ENCODE peak calls at places on chromosomes 5 and 9, in five cellular contexts. Q is H1, U is A549, P is K562, W is HepG2. E is an unnamed sample.

GRCh38 chr9:16449331-16449730 is 421.1 kb downstream of the BNC2 start:
- DNase-seq in Q (no peak), U (no peak), P (no peak), W (no peak), E (no peak)

GRCh38 chr9:26324787-26325186 is 567.8 kb downstream of the CAAP1 start:
- DNase-seq in Q (no peak), U (no peak), P (no peak), W (no peak), E (peak; percentile 62)

GRCh38 chr9:108787664-108788048 is 68.1 kb downstream of the ACTL7B start:
- DNase-seq in Q (no peak), U (no peak), P (no peak), W (no peak), E (no peak)

GRCh38 chr5:127430627-127431026 is 86.8 kb upstream of the PRRC1 start:
- DNase-seq in Q (no peak), U (no peak), P (no peak), W (no peak), E (no peak)

GRCh38 chr5:55918097-55919035 is 67.2 kb downstream of the IL31RA start:
- DNase-seq in Q (no peak), U (no peak), P (peak; percentile 25), W (no peak), E (no peak)

GRCh38 chr5:1552469-1553255 is 28.9 kb upstream of the LPCAT1 start:
- DNase-seq in Q (no peak), U (no peak), P (no peak), W (peak; percentile 48), E (no peak)

GRCh38 chr9:107484117-107484723 is 5.3 kb downstream of the KLF4 start:
- DNase-seq in Q (no peak), U (peak; percentile 51), P (peak; percentile 56), W (peak; percentile 68), E (peak; percentile 81)

GRCh38 chr9:82680179-82680935 is 382.6 kb downstream of the RASEF start:
- DNase-seq in Q (no peak), U (no peak), P (no peak), W (no peak), E (no peak)

GRCh38 chr9:115808695-115809094 is 344.9 kb upstream of the PAPPA start:
- DNase-seq in Q (no peak), U (no peak), P (no peak), W (no peak), E (peak; percentile 88)

GRCh38 chr9:82893549-82893948 is 169.4 kb downstream of the RASEF start:
- DNase-seq in Q (no peak), U (no peak), P (no peak), W (no peak), E (no peak)

GRCh38 chr5:178434851-178435250 is 155.3 kb downstream of the COL23A1 start:
- DNase-seq in Q (no peak), U (no peak), P (no peak), W (no peak), E (no peak)

GRCh38 chr5:418681-419121 is 24.3 kb upstream of the EXOC3 start:
- DNase-seq in Q (no peak), U (no peak), P (no peak), W (no peak), E (peak; percentile 61)

GRCh38 chr5:177233206-177233605 is 70.3 kb downstream of the RAB24 start:
- DNase-seq in Q (no peak), U (no peak), P (no peak), W (no peak), E (no peak)

GRCh38 chr5:43973318-43973717 is 370.3 kb downstream of the NNT start:
- DNase-seq in Q (no peak), U (no peak), P (no peak), W (peak; percentile 61), E (peak; percentile 1)

GRCh38 chr9:37788328-37788727 is 3.5 kb upstream of the EXOSC3 start:
- DNase-seq in Q (no peak), U (no peak), P (no peak), W (no peak), E (no peak)

GRCh38 chr9:37923121-37923795 is 19.3 kb upstream of the SLC25A51 start:
- DNase-seq in Q (no peak), U (no peak), P (peak; percentile 53), W (no peak), E (no peak)

GRCh38 chr9:108953983-108954574 is 19.9 kb downstream of the ABITRAM start:
- DNase-seq in Q (no peak), U (peak; percentile 43), P (peak; percentile 47), W (peak; percentile 61), E (peak; percentile 71)

GRCh38 chr9:108322326-108323098 is 533.3 kb downstream of the ACTL7B start:
- DNase-seq in Q (no peak), U (no peak), P (no peak), W (no peak), E (no peak)

GRCh38 chr9:124621371-124622328 is 114.5 kb upstream of the NR5A1 start:
- DNase-seq in Q (no peak), U (no peak), P (no peak), W (no peak), E (peak; percentile 37)

GRCh38 chr9:133246507-133247390 is 28.3 kb downstream of the ABO start:
- DNase-seq in Q (no peak), U (no peak), P (no peak), W (no peak), E (no peak)

GRCh38 chr9:128729766-128730517 is 6.0 kb upstream of the ZDHHC12 start:
- DNase-seq in Q (no peak), U (no peak), P (no peak), W (no peak), E (no peak)

GRCh38 chr5:153513171-153513570 is 22.7 kb downstream of the GRIA1 start:
- DNase-seq in Q (no peak), U (no peak), P (no peak), W (no peak), E (peak; percentile 63)

GRCh38 chr5:73250645-73251044 is 77.7 kb downstream of the TMEM174 start:
- DNase-seq in Q (no peak), U (no peak), P (no peak), W (no peak), E (peak; percentile 59)

GRCh38 chr5:122880749-122881148 is 35.3 kb downstream of the SNX24 start:
- DNase-seq in Q (no peak), U (no peak), P (no peak), W (no peak), E (no peak)

GRCh38 chr9:98962181-98962560 is 18.5 kb downstream of the COL15A1 start:
- DNase-seq in Q (no peak), U (no peak), P (no peak), W (no peak), E (peak; percentile 94)

GRCh38 chr9:1429328-1429727 is 379.2 kb downstream of the DMRT2 start:
- DNase-seq in Q (no peak), U (peak; percentile 3), P (no peak), W (peak; percentile 39), E (no peak)

GRCh38 chr5:51387854-51388320 is 4.6 kb downstream of the ISL1 start:
- DNase-seq in Q (no peak), U (no peak), P (no peak), W (no peak), E (no peak)

GRCh38 chr5:9898319-9898718 is 268.2 kb upstream of the TAS2R1 start:
- DNase-seq in Q (no peak), U (peak; percentile 8), P (peak; percentile 7), W (peak; percentile 5), E (peak; percentile 49)

GRCh38 chr9:136474021-136474640 is 8.7 kb downstream of the SEC16A start:
- DNase-seq in Q (no peak), U (no peak), P (no peak), W (no peak), E (no peak)

GRCh38 chr5:757931-758697 is 26.4 kb downstream of the ZDHHC11B start:
- DNase-seq in Q (no peak), U (no peak), P (no peak), W (peak; percentile 74), E (no peak)

GRCh38 chr5:95823738-95824609 is 1.4 kb upstream of the GLRX start:
- DNase-seq in Q (no peak), U (peak; percentile 90), P (peak; percentile 64), W (peak; percentile 89), E (peak; percentile 97)

GRCh38 chr9:83935276-83935890 is 14.2 kb upstream of the KIF27 start:
- DNase-seq in Q (no peak), U (no peak), P (no peak), W (no peak), E (peak; percentile 82)

GRCh38 chr5:6080930-6081726 is 297.2 kb downstream of the MED10 start:
- DNase-seq in Q (no peak), U (no peak), P (no peak), W (no peak), E (no peak)

DNA sequence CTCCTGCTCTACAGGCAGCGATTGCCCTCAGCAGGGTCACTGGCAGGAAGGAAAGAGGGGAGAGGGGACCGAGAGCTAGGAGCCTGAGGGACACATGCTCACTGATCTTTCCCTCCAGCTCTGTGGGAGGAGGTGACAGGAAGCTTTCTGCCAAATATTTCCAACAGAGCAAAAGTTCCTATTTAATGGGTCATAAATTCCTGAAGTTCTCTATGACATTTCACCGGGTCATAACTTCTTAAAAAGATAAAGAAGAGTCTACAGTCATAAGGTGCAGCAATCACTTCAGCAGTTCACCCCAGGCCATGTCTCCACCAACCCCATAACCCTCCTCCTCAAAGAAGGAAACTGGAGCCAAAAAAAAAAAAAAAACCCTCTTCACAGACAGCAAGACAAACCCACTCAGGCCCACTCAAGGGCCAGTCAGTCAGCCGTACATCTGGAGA is 481.1 kb downstream of the NR2F1-AS1 start:
- DNase-seq in Q (no peak), U (no peak), P (no peak), W (no peak), E (no peak)
- TF ChIP-seq MAFK in Q (no peak), U (no peak), P (no peak), W (no peak), E (no peak)

DNA sequence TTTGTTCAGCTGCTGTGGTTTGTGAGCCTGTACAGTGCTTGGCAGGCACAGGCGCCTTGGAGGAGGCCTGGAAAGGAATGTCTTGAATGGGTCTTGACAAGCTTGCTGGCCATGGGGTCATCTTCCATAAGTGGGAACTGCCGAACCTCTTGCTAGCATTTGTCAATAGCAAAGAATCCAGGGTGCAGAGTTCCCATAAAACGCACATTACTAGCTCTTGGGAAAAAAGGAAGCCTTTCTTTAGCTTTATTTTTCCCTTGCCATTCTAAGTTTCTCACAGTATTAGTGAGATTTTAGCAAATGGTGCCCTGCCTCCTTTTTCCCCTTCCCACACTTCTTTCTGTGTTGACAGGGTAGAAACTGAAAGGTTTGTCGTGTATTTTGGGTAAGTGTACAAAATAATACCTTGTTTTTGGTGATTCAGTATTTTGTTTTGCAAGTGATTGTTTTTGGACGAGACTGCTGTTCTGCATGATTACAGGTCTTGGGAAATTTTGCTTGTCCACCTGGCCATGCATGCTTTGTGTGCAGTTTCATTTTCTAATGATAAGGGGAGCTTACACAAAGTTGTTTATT is 82.0 kb downstream of the ADGRV1 start:
- DNase-seq in Q (no peak), U (no peak), P (peak; percentile 78), W (no peak), E (no peak)
- TF ChIP-seq MAFK in Q (no peak), U (no peak), P (no peak), W (no peak), E (no peak)

DNA sequence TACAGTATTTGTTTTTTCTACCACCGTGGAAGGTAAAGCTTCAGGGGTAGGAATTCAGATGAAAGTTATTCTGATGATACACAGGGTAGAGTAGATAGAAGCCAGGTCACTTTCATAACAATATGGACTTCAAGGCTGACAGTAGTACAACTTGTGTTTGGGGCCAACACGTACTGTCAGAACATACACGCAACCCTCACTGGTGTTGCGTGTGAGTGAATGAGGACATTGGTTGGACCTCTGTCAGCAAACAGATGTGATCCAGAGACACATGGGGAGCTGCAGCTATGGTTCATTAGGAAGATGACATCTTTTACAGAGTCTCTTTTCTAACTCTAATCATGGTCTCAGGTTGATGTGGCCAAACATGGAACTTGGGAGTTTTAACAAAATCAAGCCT is 70.1 kb upstream of the MOCS2 start:
- DNase-seq in Q (no peak), U (no peak), P (no peak), W (no peak), E (no peak)
- TF ChIP-seq MAFK in Q (no peak), U (no peak), P (no peak), W (no peak), E (no peak)

GRCh38 chr9:34577635-34578240 is 11.8 kb downstream of the CNTFR start:
- DNase-seq in Q (no peak), U (no peak), P (no peak), W (no peak), E (no peak)
- TF ChIP-seq MAFK in Q (no peak), U (no peak), P (no peak), W (no peak), E (no peak)

E was measured in IMR-90.